ENCODE peak calls at places on chromosomes 16 and 17, in four cellular contexts. L, S, V and H are unnamed samples. For H3K36me3 and H3K27me3, the result is how much of the 10 kb centered on the place peaks cover.

GRCh38 chr16:81313731-81314602 is 795 bp upstream of the GAN start:
- DNase-seq in L (no peak), S (peak), V (no peak), H (no peak)

GRCh38 chr17:13576661-13577526 is 24.8 kb downstream of the HS3ST3A1 start:
- DNase-seq in L (no peak), S (no peak), V (no peak), H (no peak)

GRCh38 chr16:20866161-20866772 is 33.9 kb downstream of the DCUN1D3 start:
- DNase-seq in L (peak), S (peak), V (no peak), H (peak)

GRCh38 chr16:4780235-4780634 is 7.9 kb downstream of the SEPTIN12 start:
- DNase-seq in L (no peak), S (no peak), V (no peak), H (no peak)

GRCh38 chr17:47265983-47266541 is 12.4 kb downstream of the ITGB3 start:
- DNase-seq in L (no peak), S (no peak), V (no peak), H (no peak)

GRCh38 chr17:5329784-5330557 is 47.9 kb downstream of the RABEP1 start:
- DNase-seq in L (no peak), S (no peak), V (peak), H (no peak)

GRCh38 chr16:72961863-72962262 is 86.1 kb downstream of the ZFHX3 start:
- DNase-seq in L (no peak), S (peak), V (no peak), H (no peak)

GRCh38 chr16:55078699-55079415 is 148.2 kb downstream of the IRX5 start:
- DNase-seq in L (no peak), S (peak), V (no peak), H (no peak)

GRCh38 chr17:2449486-2449885 is 48.6 kb upstream of the MNT start:
- DNase-seq in L (no peak), S (no peak), V (no peak), H (no peak)

GRCh38 chr17:16814439-16814838 is 124.4 kb downstream of the CCDC144A start:
- DNase-seq in L (no peak), S (peak), V (no peak), H (no peak)

GRCh38 chr17:4872786-4873185 is 26.6 kb upstream of the C17orf107 start:
- DNase-seq in L (no peak), S (no peak), V (no peak), H (peak)

GRCh38 chr16:62018301-62019060 is 17.8 kb downstream of the CDH8 start:
- DNase-seq in L (no peak), S (no peak), V (no peak), H (no peak)

GRCh38 chr17:61168506-61168905 is 231.1 kb upstream of the TBX2 start:
- DNase-seq in L (no peak), S (no peak), V (no peak), H (no peak)

GRCh38 chr16:87563714-87564523 is 38.4 kb upstream of the JPH3 start:
- DNase-seq in L (no peak), S (no peak), V (no peak), H (no peak)

GRCh38 chr16:50844840-50845239 is 103.0 kb downstream of the CYLD start:
- DNase-seq in L (no peak), S (no peak), V (no peak), H (no peak)

GRCh38 chr16:1812732-1813163 is 13.9 kb downstream of the HAGH start:
- DNase-seq in L (no peak), S (peak), V (peak), H (peak)

GRCh38 chr16:11614587-11615175 is 28.0 kb upstream of the LITAF start:
- DNase-seq in L (no peak), S (peak), V (no peak), H (no peak)

GRCh38 chr17:49968380-49969133 is 433 bp upstream of the DLX4 start:
- DNase-seq in L (peak), S (peak), V (peak), H (peak)

GRCh38 chr17:64627797-64628196 is 34.3 kb downstream of the SMURF2 start:
- DNase-seq in L (no peak), S (no peak), V (no peak), H (no peak)

GRCh38 chr17:7019839-7020519 is 2.9 kb upstream of the BCL6B start:
- DNase-seq in L (peak), S (peak), V (no peak), H (no peak)

GRCh38 chr17:17511971-17512858 is 16.0 kb upstream of the RASD1 start:
- DNase-seq in L (peak), S (no peak), V (no peak), H (peak)

GRCh38 chr17:66625321-66625767 is 209.6 kb upstream of the CACNG5 start:
- DNase-seq in L (no peak), S (no peak), V (no peak), H (no peak)

GRCh38 chr17:68456529-68457167 is 648 bp downstream of the WIPI1 start:
- DNase-seq in L (peak), S (peak), V (peak), H (peak)

GRCh38 chr17:12693640-12694039 is 27.9 kb downstream of the MYOCD start:
- DNase-seq in L (no peak), S (no peak), V (no peak), H (no peak)

GRCh38 chr16:11095935-11096334 is 151.6 kb downstream of the CLEC16A start:
- DNase-seq in L (no peak), S (no peak), V (no peak), H (no peak)

GRCh38 chr17:75516619-75517276 is 420 bp downstream of the TSEN54 start:
- DNase-seq in L (no peak), S (peak), V (peak), H (peak)

GRCh38 chr16:88369447-88370008 is 13.2 kb upstream of the ZNF469 start:
- DNase-seq in L (peak), S (no peak), V (no peak), H (no peak)

GRCh38 chr17:82243648-82244412 is 15.0 kb downstream of the SLC16A3 start:
- DNase-seq in L (no peak), S (no peak), V (no peak), H (peak)

GRCh38 chr17:13209091-13209490 is 191.3 kb upstream of the ELAC2 start:
- DNase-seq in L (no peak), S (no peak), V (no peak), H (no peak)

GRCh38 chr17:42101513-42102292 is 3.4 kb upstream of the ZNF385C start:
- DNase-seq in L (peak), S (peak), V (peak), H (peak)

GRCh38 chr17:82297280-82297803 is 20.1 kb downstream of the CD7 start:
- DNase-seq in L (peak), S (no peak), V (peak), H (peak)

GRCh38 chr17:61574542-61575351 is 16.3 kb downstream of the NACA2 start:
- DNase-seq in L (no peak), S (peak), V (no peak), H (no peak)

GRCh38 chr16:53872248-53873221 is 168.6 kb downstream of the FTO start:
- DNase-seq in L (no peak), S (no peak), V (no peak), H (no peak)

GRCh38 chr17:8442310-8442709 is 6.6 kb downstream of the NDEL1 start:
- DNase-seq in L (no peak), S (no peak), V (no peak), H (no peak)

GRCh38 chr17:8445536-8445935 is 9.9 kb downstream of the NDEL1 start:
- DNase-seq in L (no peak), S (no peak), V (no peak), H (no peak)

GRCh38 chr17:8441690-8442089 is 6.0 kb downstream of the NDEL1 start:
- DNase-seq in L (no peak), S (no peak), V (no peak), H (no peak)

GRCh38 chr17:8443756-8444155 is 8.1 kb downstream of the NDEL1 start:
- DNase-seq in L (no peak), S (no peak), V (no peak), H (no peak)

GRCh38 chr17:8444506-8444905 is 8.8 kb downstream of the NDEL1 start:
- DNase-seq in L (no peak), S (no peak), V (no peak), H (no peak)
- H3K36me3 ChIP-seq in L (under half), S (half or more), V (half or more), H (under half)

DNA sequence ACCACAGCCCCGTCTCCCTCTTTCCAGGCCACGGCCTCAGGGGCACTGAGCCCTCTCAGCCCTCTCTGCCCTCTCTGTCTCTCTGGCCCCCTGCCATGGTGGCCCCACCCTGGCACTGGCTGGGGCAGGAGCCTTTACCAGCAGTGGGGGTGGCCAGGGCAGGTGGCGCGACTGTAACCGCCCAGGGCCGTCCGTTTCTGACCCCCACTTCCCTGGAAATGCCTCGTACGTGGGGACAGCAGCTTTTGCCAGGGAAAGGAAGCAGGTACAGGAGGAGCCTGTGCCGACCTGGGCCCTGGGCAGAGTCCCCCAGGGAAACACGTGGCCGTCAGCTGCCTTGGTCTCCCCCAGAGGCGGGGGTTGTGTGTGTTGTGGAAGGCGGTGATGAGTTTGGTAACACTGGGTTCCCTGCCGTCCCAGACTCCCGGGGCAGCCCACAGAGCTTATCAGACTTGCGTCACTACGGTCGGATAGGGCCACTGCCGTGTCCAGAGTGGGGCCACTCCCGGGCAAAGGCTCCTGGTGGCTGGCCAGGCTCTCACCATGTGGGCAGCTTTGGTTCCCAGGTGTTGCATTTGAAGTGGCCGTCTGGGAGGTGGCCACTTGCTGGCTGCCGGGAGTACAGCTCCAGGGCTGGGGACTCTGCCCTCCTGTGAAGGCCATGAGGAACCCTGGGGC is 249.3 kb upstream of the CIBAR2 start:
- DNase-seq in L (no peak), S (no peak), V (no peak), H (no peak)
- H3K27ac ChIP-seq in L (no peak), S (peak), V (peak), H (peak)

GRCh38 chr17:79620207-79621038 is 9.6 kb upstream of the RBFOX3 start:
- DNase-seq in L (peak), S (peak), V (no peak), H (peak)
- H3K27me3 ChIP-seq in L (under half), S (under half), V (under half), H (under half)

GRCh38 chr17:57399690-57400089 is 143.4 kb downstream of the MSI2 start:
- DNase-seq in L (no peak), S (no peak), V (no peak), H (no peak)
- H3K36me3 ChIP-seq in L (under half), S (under half), V (under half), H (under half)

GRCh38 chr17:44408786-44409185 is 19.3 kb upstream of the ITGA2B start:
- DNase-seq in L (no peak), S (no peak), V (no peak), H (no peak)
- H3K27ac ChIP-seq in L (no peak), S (no peak), V (no peak), H (no peak)

GRCh38 chr17:48566717-48567116 is 11.4 kb downstream of the HOXB4 start:
- DNase-seq in L (no peak), S (no peak), V (no peak), H (no peak)
- H3K27me3 ChIP-seq in L (under half), S (half or more), V (under half), H (half or more)

GRCh38 chr16:2938206-2938605 is 25.9 kb upstream of the KREMEN2 start:
- DNase-seq in L (no peak), S (no peak), V (no peak), H (no peak)
- H3K36me3 ChIP-seq in L (under half), S (under half), V (half or more), H (half or more)

GRCh38 chr17:28926366-28926765 is 23.5 kb upstream of the DHRS13 start:
- DNase-seq in L (no peak), S (no peak), V (no peak), H (no peak)
- H3K27ac ChIP-seq in L (no peak), S (no peak), V (peak), H (peak)

GRCh38 chr16:86428729-86429472 is 81.4 kb upstream of the FOXF1 start:
- DNase-seq in L (no peak), S (no peak), V (no peak), H (no peak)
- H3K27me3 ChIP-seq in L (under half), S (under half), V (under half), H (under half)